ENCODE peak calls at places on chromosomes 16 and 17, in six cellular contexts. L is adrenal gland, X is uterus, D is suprapubic skin, B is A549, J is transverse colon. K is an unnamed sample.

GRCh38 chr17:27640790-27641189 is 9.8 kb downstream of the LGALS9 start:
- DNase-seq in L (no peak), X (no peak), D (no peak), B (no peak), J (no peak), K (no peak)

GRCh38 chr17:59668816-59669215 is 38.4 kb downstream of the PTRH2 start:
- DNase-seq in L (no peak), X (no peak), D (no peak), B (no peak), J (no peak), K (no peak)

GRCh38 chr17:67879662-67880061 is 54.4 kb downstream of the BPTF start:
- DNase-seq in L (no peak), X (no peak), D (no peak), B (no peak), J (no peak), K (no peak)

GRCh38 chr16:740459-740763 is 386 bp downstream of the CIAO3 start:
- DNase-seq in L (no peak), X (no peak), D (no peak), B (no peak), J (peak), K (no peak)

GRCh38 chr16:67872131-67872630 is 671 bp upstream of the EDC4 start:
- DNase-seq in L (no peak), X (no peak), D (no peak), B (no peak), J (no peak), K (no peak)

GRCh38 chr16:67719778-67720144 is 645 bp upstream of the GFOD2 start:
- DNase-seq in L (peak), X (no peak), D (no peak), B (peak), J (peak), K (peak)

GRCh38 chr16:28298511-28298878 is 6.2 kb downstream of the SBK1 start:
- DNase-seq in L (no peak), X (no peak), D (no peak), B (no peak), J (no peak), K (no peak)

GRCh38 chr17:78619334-78619733 is 42.1 kb upstream of the DNAH17 start:
- DNase-seq in L (no peak), X (no peak), D (no peak), B (no peak), J (no peak), K (no peak)

GRCh38 chr17:9206160-9206988 is 185.1 kb downstream of the NTN1 start:
- DNase-seq in L (no peak), X (peak), D (peak), B (no peak), J (no peak), K (no peak)

GRCh38 chr17:70181866-70182265 is 12.5 kb downstream of the KCNJ2 start:
- DNase-seq in L (no peak), X (no peak), D (no peak), B (no peak), J (no peak), K (no peak)

GRCh38 chr16:90057738-90058173 is 19.4 kb downstream of the PRDM7 start:
- DNase-seq in L (no peak), X (no peak), D (no peak), B (no peak), J (no peak), K (no peak)

GRCh38 chr17:35018814-35019213 is 38.5 kb downstream of the LIG3 start:
- DNase-seq in L (no peak), X (no peak), D (no peak), B (no peak), J (no peak), K (no peak)

GRCh38 chr17:83050651-83051422 is 28.6 kb upstream of the METRNL start:
- DNase-seq in L (no peak), X (no peak), D (no peak), B (no peak), J (peak), K (no peak)

DNA sequence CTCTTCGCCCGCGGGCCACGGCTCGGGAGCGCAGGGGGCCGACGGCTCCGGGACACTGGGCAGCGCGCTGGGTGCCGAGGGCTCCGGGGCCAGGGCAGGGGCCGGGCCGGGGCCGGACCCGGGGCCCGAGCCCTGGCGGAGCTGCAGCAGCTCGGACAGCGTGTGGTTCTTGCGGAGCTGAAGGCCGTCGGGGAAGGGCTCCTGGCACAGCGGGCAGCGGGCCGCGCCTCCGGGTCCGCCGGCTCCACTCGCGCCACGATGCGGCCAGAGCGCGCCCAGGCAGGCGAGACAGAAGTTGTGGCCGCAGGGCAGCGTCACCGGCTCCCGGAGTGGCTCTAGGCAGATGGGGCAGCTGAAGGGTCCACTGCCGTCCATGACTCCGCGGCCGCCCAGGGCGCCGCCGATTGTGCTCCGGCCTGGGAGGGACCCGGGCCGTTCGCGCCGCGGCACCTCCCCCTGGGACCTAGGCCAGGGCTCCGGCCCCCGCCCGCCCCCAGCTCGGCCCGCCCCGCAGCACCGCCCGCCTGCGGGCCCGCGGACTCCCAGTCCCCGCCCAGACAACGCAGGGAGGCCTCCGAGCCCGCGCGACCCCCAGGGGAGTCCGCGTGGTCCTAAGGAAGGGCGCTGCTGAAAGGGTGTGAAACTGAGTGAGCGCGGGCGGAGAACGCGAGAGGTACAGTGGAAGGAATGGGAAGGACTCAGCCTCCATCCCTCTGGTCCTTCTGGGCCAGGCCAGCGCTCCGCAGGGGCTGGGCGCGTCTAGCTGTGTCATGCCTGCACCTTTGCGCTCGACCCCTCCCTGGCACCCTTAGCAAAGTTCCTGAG is at the start of gene TRIM47:
- DNase-seq in L (peak), X (peak), D (peak), B (peak), J (peak), K (no peak)
- H3K4me3 ChIP-seq in L (peak), X (peak), D (peak), B (peak), J (peak), K (peak)

DNA sequence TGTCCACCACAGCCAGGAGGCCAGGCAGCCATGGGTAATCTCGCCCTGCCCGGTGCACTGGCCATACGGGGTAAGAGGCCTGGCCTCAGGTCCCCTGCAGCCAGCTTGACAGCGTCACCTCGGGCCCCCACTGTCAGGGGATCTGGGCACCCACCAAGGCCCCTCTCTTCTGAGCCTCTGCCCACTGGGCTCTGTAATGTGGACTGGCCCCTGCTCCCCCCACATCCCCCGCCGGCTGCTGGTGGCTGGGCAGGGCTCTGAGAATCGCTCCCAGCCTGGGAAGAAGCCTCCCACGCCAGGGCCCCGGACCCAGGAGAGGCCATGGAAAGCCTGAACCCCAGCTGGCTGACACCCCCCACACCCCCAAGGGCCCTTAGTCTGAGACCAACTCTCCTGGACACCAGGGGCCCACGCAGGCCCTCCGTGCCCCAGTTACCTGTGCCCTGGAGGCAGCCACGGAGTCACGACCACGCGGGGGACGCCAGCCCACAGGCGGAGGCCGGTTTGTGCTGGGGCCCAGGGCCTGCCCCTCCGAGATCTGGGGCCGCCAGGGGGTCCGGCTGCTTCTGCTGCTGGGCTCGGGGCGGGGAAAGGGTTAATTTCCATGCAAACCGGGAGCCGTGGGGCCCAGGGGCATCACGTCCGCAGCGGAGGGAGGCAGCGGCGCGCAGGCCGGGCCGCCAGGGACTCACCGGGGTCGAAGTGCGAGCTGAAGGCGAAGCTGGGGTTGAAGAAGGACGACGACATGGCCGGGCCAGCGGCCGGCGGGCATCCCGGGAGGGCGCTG is at the start of gene PVALEF:
- DNase-seq in L (no peak), X (no peak), D (no peak), B (peak), J (no peak), K (no peak)
- H3K4me3 ChIP-seq in L (peak), X (no peak), D (peak), B (peak), J (peak), K (no peak)

GRCh38 chr16:72936408-72936807 is 111.5 kb downstream of the ZFHX3 start:
- DNase-seq in L (no peak), X (no peak), D (peak), B (no peak), J (no peak), K (no peak)

GRCh38 chr16:72937360-72937759 is 110.6 kb downstream of the ZFHX3 start:
- DNase-seq in L (peak), X (no peak), D (peak), B (peak), J (no peak), K (no peak)

GRCh38 chr16:72938426-72939164 is 109.3 kb downstream of the ZFHX3 start:
- DNase-seq in L (peak), X (peak), D (peak), B (peak), J (peak), K (no peak)

GRCh38 chr16:72939247-72939646 is 108.7 kb downstream of the ZFHX3 start:
- DNase-seq in L (no peak), X (peak), D (peak), B (peak), J (peak), K (no peak)

DNA sequence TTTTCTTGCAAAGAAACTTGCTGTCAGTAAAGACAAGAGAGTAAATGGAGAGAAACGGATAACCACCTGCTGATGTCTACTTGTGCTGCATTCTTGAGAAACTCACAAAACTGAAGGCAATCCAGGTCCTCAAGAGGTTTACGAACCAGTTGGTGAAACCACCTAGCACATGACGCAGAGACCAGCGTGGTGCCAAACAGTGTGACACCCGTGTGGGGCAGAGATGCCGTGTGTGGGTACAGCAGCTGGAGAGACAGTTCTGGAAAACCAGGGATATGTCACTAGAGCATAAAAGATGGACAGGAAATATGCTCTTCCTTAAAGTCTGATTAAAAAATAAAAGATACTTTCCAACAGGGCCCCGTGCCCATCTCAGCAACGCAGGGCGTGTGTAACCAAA is 110.0 kb downstream of the ZFHX3 start:
- DNase-seq in L (no peak), X (no peak), D (peak), B (no peak), J (no peak), K (no peak)
- H3K4me3 ChIP-seq in L (no peak), X (no peak), D (no peak), B (no peak), J (no peak), K (no peak)

GRCh38 chr16:11394593-11394960 is 49.3 kb downstream of the RMI2 start:
- DNase-seq in L (no peak), X (no peak), D (peak), B (no peak), J (no peak), K (no peak)

GRCh38 chr16:11398136-11398535 is 52.9 kb downstream of the RMI2 start:
- DNase-seq in L (no peak), X (no peak), D (peak), B (no peak), J (no peak), K (no peak)

GRCh38 chr16:11395008-11395948 is 50.0 kb downstream of the RMI2 start:
- DNase-seq in L (no peak), X (no peak), D (peak), B (no peak), J (no peak), K (peak)

GRCh38 chr16:11395949-11396240 is 50.6 kb downstream of the RMI2 start:
- DNase-seq in L (no peak), X (no peak), D (no peak), B (no peak), J (no peak), K (no peak)

GRCh38 chr16:11396241-11397048 is 51.2 kb downstream of the RMI2 start:
- DNase-seq in L (peak), X (peak), D (peak), B (peak), J (peak), K (peak)
- H3K4me3 ChIP-seq in L (no peak), X (no peak), D (no peak), B (no peak), J (no peak), K (no peak)